ENCODE peak calls at places on chromosomes 6 and 20, in seven cellular contexts. M, O, U, R, D, I and Z are unnamed samples.

GRCh38 chr6:152572395-152573061 is 64.6 kb downstream of the SYNE1 start:
- DNase-seq in M (no peak), O (no peak), U (no peak), R (no peak), D (no peak), I (no peak), Z (no peak)

GRCh38 chr6:19803331-19804330 is 33.5 kb upstream of the ID4 start:
- DNase-seq in M (no peak), O (no peak), U (peak), R (no peak), D (no peak), I (no peak), Z (no peak)

GRCh38 chr6:149852180-149852579 is 12.0 kb downstream of the LRP11 start:
- DNase-seq in M (peak), O (no peak), U (no peak), R (no peak), D (no peak), I (no peak), Z (no peak)

GRCh38 chr20:35823937-35824336 is 52.1 kb downstream of the PHF20 start:
- DNase-seq in M (no peak), O (no peak), U (no peak), R (no peak), D (no peak), I (no peak), Z (no peak)

GRCh38 chr6:150539568-150539967 is 60.1 kb upstream of the PLEKHG1 start:
- DNase-seq in M (no peak), O (no peak), U (no peak), R (no peak), D (no peak), I (no peak), Z (no peak)

GRCh38 chr6:24431045-24431451 is 28.3 kb downstream of the MRS2 start:
- DNase-seq in M (peak), O (no peak), U (peak), R (no peak), D (no peak), I (no peak), Z (peak)

GRCh38 chr6:220736-221475 is 71.4 kb upstream of the DUSP22 start:
- DNase-seq in M (no peak), O (no peak), U (peak), R (no peak), D (no peak), I (no peak), Z (no peak)

GRCh38 chr6:18503187-18503586 is 116.0 kb downstream of the RNF144B start:
- DNase-seq in M (no peak), O (no peak), U (no peak), R (no peak), D (no peak), I (no peak), Z (no peak)

GRCh38 chr20:57948177-57948955 is 238.6 kb upstream of the PMEPA1 start:
- DNase-seq in M (no peak), O (no peak), U (no peak), R (no peak), D (no peak), I (no peak), Z (no peak)

GRCh38 chr20:23147964-23148720 is 62.0 kb upstream of the CD93 start:
- DNase-seq in M (peak), O (no peak), U (peak), R (peak), D (no peak), I (no peak), Z (no peak)

GRCh38 chr20:50799176-50799889 is 4.5 kb downstream of the BCAS4 start:
- DNase-seq in M (no peak), O (no peak), U (no peak), R (no peak), D (peak), I (no peak), Z (no peak)

GRCh38 chr6:113630738-113631535 is 226.2 kb upstream of the MARCKS start:
- DNase-seq in M (no peak), O (no peak), U (no peak), R (peak), D (no peak), I (no peak), Z (no peak)